ENCODE peak calls at places on chromosomes 6 and 20, in four cellular contexts. H is uterus, F is heart right ventricle, C is PC-9. R is an unnamed sample. For H3K4me1 and H3K27me3, the result is how much of the 10 kb centered on the place peaks cover.

GRCh38 chr20:22999756-23000155 is 35.4 kb upstream of the SSTR4 start:
- DNase-seq in H (no peak), F (no peak), C (no peak), R (no peak)

GRCh38 chr6:36977470-36977941 is 8.5 kb downstream of the MTCH1 start:
- DNase-seq in H (no peak), F (no peak), C (no peak), R (no peak)

GRCh38 chr6:134379599-134379998 is 61.7 kb upstream of the SGK1 start:
- DNase-seq in H (no peak), F (no peak), C (peak), R (no peak)

GRCh38 chr6:24897186-24897585 is 38.6 kb downstream of the RIPOR2 start:
- DNase-seq in H (no peak), F (no peak), C (no peak), R (no peak)

GRCh38 chr20:4544765-4545164 is 176.9 kb upstream of the PRND start:
- DNase-seq in H (no peak), F (no peak), C (no peak), R (no peak)

GRCh38 chr6:128421788-128422187 is 98.6 kb downstream of the PTPRK start:
- DNase-seq in H (no peak), F (no peak), C (no peak), R (no peak)

GRCh38 chr20:651713-652610 is 1.0 kb downstream of the SRXN1 start:
- DNase-seq in H (no peak), F (no peak), C (no peak), R (peak)

GRCh38 chr6:16257999-16258708 is 19.8 kb downstream of the GMPR start:
- DNase-seq in H (peak), F (no peak), C (no peak), R (no peak)

GRCh38 chr6:43950206-43950605 is 177.0 kb downstream of the MRPL14 start:
- DNase-seq in H (no peak), F (no peak), C (no peak), R (no peak)

GRCh38 chr6:16514249-16514648 is 247.0 kb downstream of the ATXN1 start:
- DNase-seq in H (no peak), F (no peak), C (no peak), R (peak)

GRCh38 chr20:51267679-51268078 is 244.8 kb upstream of the KCNG1 start:
- DNase-seq in H (no peak), F (no peak), C (no peak), R (no peak)

GRCh38 chr6:157410088-157410487 is 29.1 kb downstream of the ZDHHC14 start:
- DNase-seq in H (no peak), F (no peak), C (no peak), R (no peak)

GRCh38 chr6:617485-618100 is 39.3 kb downstream of the HUS1B start:
- DNase-seq in H (no peak), F (no peak), C (no peak), R (peak)

DNA sequence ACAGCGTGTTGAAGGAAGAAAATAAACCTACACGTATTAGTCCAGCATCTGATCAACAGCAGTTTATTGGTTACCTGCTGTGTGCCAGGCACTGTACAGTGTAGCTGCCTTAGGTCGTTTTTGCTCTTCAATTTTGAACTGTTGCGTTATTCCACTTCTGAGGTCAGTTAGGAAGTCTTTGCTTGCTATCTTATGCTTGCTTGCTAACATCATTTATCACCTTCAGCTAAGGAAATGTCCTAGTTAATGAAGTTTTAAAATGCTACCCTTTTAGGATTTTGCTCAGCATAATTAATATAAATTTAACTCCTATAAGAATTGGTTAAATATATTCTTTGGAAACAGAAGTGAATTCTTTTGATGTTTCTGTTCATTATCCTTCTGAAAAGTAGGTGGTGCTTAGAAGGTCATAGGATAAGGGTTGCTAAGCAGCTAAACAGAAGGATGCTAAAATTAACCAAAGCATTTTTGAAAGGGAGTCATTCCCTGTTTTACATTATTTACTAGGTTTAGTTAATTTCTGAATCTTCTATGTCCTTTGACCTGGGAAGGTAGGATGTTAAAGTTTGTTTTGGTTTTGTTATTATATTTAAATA is 3.4 kb downstream of the RREB1 start:
- DNase-seq in H (no peak), F (no peak), C (no peak), R (no peak)
- H3K4me1 ChIP-seq in H (under half), F (half or more), C (under half), R (under half)

GRCh38 chr20:44695295-44696230 is 19.6 kb upstream of the CCN5 start:
- DNase-seq in H (no peak), F (no peak), C (no peak), R (no peak)

GRCh38 chr20:44696315-44696714 is 18.9 kb upstream of the CCN5 start:
- DNase-seq in H (no peak), F (no peak), C (no peak), R (no peak)

GRCh38 chr20:44701116-44701865 is 13.9 kb upstream of the CCN5 start:
- DNase-seq in H (no peak), F (no peak), C (no peak), R (no peak)

GRCh38 chr20:44700306-44700705 is 14.9 kb upstream of the CCN5 start:
- DNase-seq in H (no peak), F (no peak), C (no peak), R (no peak)

DNA sequence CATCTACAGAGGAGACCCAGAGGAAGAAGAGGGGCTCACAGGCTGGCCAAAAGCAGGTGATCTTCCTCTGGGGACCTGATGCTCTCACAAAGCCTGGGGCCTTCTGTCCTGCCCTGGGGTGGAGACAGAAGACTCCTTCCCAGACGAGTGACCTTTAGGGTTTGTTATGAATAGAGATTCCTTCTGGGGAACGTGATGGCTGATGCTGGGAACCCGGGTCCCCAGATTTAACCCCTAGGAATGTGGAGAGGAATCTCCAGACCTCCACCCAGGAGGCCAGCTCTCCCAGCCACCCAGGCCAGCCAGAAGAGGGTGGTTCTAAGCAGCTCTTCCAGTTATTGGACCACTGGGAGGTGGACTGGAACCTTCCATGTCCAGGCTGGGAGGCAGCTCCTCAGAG is 16.8 kb upstream of the CCN5 start:
- DNase-seq in H (no peak), F (no peak), C (no peak), R (no peak)
- H3K27me3 ChIP-seq in H (under half), F (under half), C (under half), R (under half)

GRCh38 chr20:40677343-40677924 is 11.6 kb downstream of the MAFB start:
- DNase-seq in H (no peak), F (no peak), C (no peak), R (no peak)
- H3K4me3 ChIP-seq in H (no peak), F (no peak), C (no peak), R (no peak)

GRCh38 chr20:62368303-62368628 is 1.2 kb upstream of the LAMA5 start:
- DNase-seq in H (no peak), F (no peak), C (no peak), R (no peak)
- H3K4me1 ChIP-seq in H (under half), F (half or more), C (half or more), R (half or more)

GRCh38 chr6:29793796-29794195 is 33.8 kb upstream of the HLA-G start:
- DNase-seq in H (no peak), F (no peak), C (no peak), R (no peak)

GRCh38 chr6:29800254-29800653 is 27.4 kb upstream of the HLA-G start:
- DNase-seq in H (no peak), F (no peak), C (no peak), R (no peak)

GRCh38 chr6:29797966-29798365 is 29.7 kb upstream of the HLA-G start:
- DNase-seq in H (no peak), F (no peak), C (no peak), R (no peak)

GRCh38 chr6:29796026-29796425 is 31.6 kb upstream of the HLA-G start:
- DNase-seq in H (no peak), F (no peak), C (no peak), R (no peak)

GRCh38 chr6:29797120-29797519 is 30.5 kb upstream of the HLA-G start:
- DNase-seq in H (no peak), F (no peak), C (peak), R (no peak)
- H3K27me3 ChIP-seq in H (under half), F (under half), C (under half), R (under half)

R was measured in Caco-2.